ENCODE peak calls at places on chromosomes 4 and X, in seven cellular contexts. T is esophagus squamous epithelium; M is fibroblast of lung; C is adipocyte; Y is CD4-positive, alpha-beta memory T cell; P is GM23248; R is cardiac muscle cell. H is an unnamed sample. For H3K4me1, the result is how much of the 10 kb centered on the place peaks cover.

GRCh38 chrX:37825225-37825842 is 22.0 kb downstream of the DYNLT3 start:
- DNase-seq in M (no peak), P (peak), Y (peak), C (peak), R (peak), T (no peak), H (no peak)

GRCh38 chrX:25207803-25208202 is 192.0 kb upstream of the ARX start:
- DNase-seq in Y (no peak), P (no peak), R (no peak), C (no peak), M (no peak), T (no peak), H (no peak)

GRCh38 chr4:151530783-151531182 is 121.8 kb downstream of the FHIP1A start:
- DNase-seq in M (no peak), Y (no peak), R (peak), C (no peak), P (peak), T (no peak), H (no peak)

GRCh38 chr4:52907510-52907909 is 45.4 kb downstream of the RASL11B start:
- DNase-seq in R (no peak), P (no peak), T (no peak), C (no peak), M (no peak), Y (no peak), H (no peak)

GRCh38 chrX:78029663-78030062 is 60.2 kb upstream of the PGAM4 start:
- DNase-seq in R (peak), T (no peak), Y (no peak), M (peak), P (peak), C (peak), H (no peak)

GRCh38 chr4:44848466-44848865 is 122.1 kb upstream of the GNPDA2 start:
- DNase-seq in C (no peak), T (no peak), P (no peak), R (no peak), M (no peak), Y (no peak), H (no peak)

GRCh38 chr4:34170941-34171340 is 2073.4 kb downstream of the ARAP2 start:
- DNase-seq in P (peak), Y (no peak), R (peak), C (no peak), T (no peak), M (peak), H (no peak)

GRCh38 chr4:337932-338758 is 531 bp downstream of the ZNF141 start:
- DNase-seq in M (peak), C (peak), T (no peak), Y (peak), R (peak), P (peak), H (no peak)

GRCh38 chr4:146478009-146478408 is 43.7 kb downstream of the SLC10A7 start:
- DNase-seq in M (no peak), R (no peak), C (no peak), T (no peak), P (no peak), Y (no peak), H (no peak)

GRCh38 chrX:18973527-18974192 is 10.3 kb downstream of the PHKA2 start:
- DNase-seq in R (peak), P (no peak), M (no peak), C (no peak), Y (no peak), T (no peak), H (no peak)

GRCh38 chr4:21710212-21710843 is 238.2 kb downstream of the KCNIP4 start:
- DNase-seq in C (peak), P (no peak), M (no peak), R (no peak), Y (no peak), T (no peak), H (no peak)

GRCh38 chrX:73262991-73263390 is 48.3 kb upstream of the NAP1L2 start:
- DNase-seq in T (no peak), Y (peak), C (peak), P (peak), M (peak), R (no peak), H (no peak)

GRCh38 chr4:121927948-121928347 is 23.9 kb downstream of the TRPC3 start:
- DNase-seq in C (no peak), P (no peak), Y (no peak), R (no peak), T (no peak), M (no peak), H (no peak)

GRCh38 chr4:154686838-154687237 is 57.0 kb upstream of the LRAT start:
- DNase-seq in T (no peak), M (peak), C (peak), Y (no peak), R (no peak), P (peak), H (no peak)

GRCh38 chr4:85543832-85544231 is 68.9 kb downstream of the ARHGAP24 start:
- DNase-seq in C (peak), R (peak), M (peak), P (peak), Y (no peak), T (no peak), H (no peak)

GRCh38 chrX:77009691-77010090 is 437.5 kb upstream of the FGF16 start:
- DNase-seq in Y (no peak), M (peak), R (no peak), C (no peak), P (peak), T (no peak), H (no peak)

GRCh38 chr4:24557036-24558022 is 27.0 kb downstream of the DHX15 start:
- DNase-seq in Y (no peak), C (peak), M (peak), R (peak), P (peak), T (no peak), H (no peak)

GRCh38 chr4:138540056-138540800 is 298.1 kb upstream of the SLC7A11 start:
- DNase-seq in R (no peak), C (peak), M (peak), Y (no peak), T (no peak), P (peak), H (no peak)

GRCh38 chr4:80393246-80393969 is 57.9 kb downstream of the CFAP299 start:
- DNase-seq in M (peak), C (peak), P (peak), T (no peak), Y (no peak), R (peak), H (no peak)

GRCh38 chr4:112633477-112634235 is 3.1 kb downstream of the ZGRF1 start:
- DNase-seq in P (peak), T (no peak), M (peak), C (peak), Y (peak), R (peak), H (no peak)

GRCh38 chr4:115187136-115187535 is 73.7 kb upstream of the NDST4 start:
- DNase-seq in C (peak), M (peak), Y (no peak), T (no peak), R (no peak), P (peak), H (no peak)

GRCh38 chrX:18377802-18378201 is 23.3 kb upstream of the SCML2 start:
- DNase-seq in Y (peak), T (no peak), C (peak), M (no peak), P (peak), R (peak), H (no peak)

GRCh38 chrX:18353931-18354368 is 538 bp downstream of the SCML2 start:
- DNase-seq in Y (no peak), M (no peak), T (no peak), C (peak), R (no peak), P (peak), H (no peak)

GRCh38 chr4:71537551-71538065 is 198.8 kb downstream of the SLC4A4 start:
- DNase-seq in M (peak), Y (no peak), P (no peak), R (peak), C (no peak), T (no peak), H (no peak)

GRCh38 chr4:40916218-40916555 is 166.4 kb downstream of the NSUN7 start:
- DNase-seq in T (no peak), R (peak), Y (no peak), C (peak), P (peak), M (peak), H (no peak)

DNA sequence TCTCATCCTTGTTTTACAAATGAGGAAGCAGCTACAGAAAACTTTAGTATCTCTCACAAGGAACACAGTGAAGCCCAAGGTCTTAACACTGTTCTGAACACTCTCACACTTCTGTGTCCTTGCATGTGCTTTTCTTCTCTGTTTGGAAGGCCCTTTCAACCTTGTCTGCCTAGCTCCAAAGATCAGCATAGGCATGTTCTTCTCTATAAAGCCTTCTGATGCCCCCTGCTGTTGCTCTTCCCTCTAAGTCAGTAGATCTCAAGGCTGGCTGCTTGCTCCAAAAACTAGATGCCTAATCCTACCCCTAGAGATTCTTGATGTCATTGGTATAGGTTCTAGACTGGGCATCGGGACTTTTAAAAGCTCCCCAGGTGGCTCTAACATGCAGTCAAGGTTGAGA is 5.9 kb downstream of the APOO start:
- DNase-seq in R (peak), C (peak), M (peak), Y (peak), T (peak), P (peak), H (no peak)
- H3K4me1 ChIP-seq in R (under half), C (under half), M (under half), Y (under half), T (under half), P (half or more), H (under half)

GRCh38 chr4:86957214-86957613 is 22.4 kb downstream of the AFF1 start:
- DNase-seq in M (peak), T (no peak), R (peak), P (peak), Y (no peak), C (peak), H (no peak)

GRCh38 chr4:86960557-86960959 is 25.7 kb downstream of the AFF1 start:
- DNase-seq in T (no peak), M (peak), P (peak), Y (no peak), R (peak), C (peak), H (no peak)

GRCh38 chr4:86961605-86962295 is 26.9 kb downstream of the AFF1 start:
- DNase-seq in P (peak), Y (no peak), T (no peak), M (peak), R (peak), C (no peak), H (no peak)

GRCh38 chr4:86961103-86961502 is 26.3 kb downstream of the AFF1 start:
- DNase-seq in P (no peak), R (no peak), T (no peak), Y (no peak), C (no peak), M (no peak), H (no peak)

DNA sequence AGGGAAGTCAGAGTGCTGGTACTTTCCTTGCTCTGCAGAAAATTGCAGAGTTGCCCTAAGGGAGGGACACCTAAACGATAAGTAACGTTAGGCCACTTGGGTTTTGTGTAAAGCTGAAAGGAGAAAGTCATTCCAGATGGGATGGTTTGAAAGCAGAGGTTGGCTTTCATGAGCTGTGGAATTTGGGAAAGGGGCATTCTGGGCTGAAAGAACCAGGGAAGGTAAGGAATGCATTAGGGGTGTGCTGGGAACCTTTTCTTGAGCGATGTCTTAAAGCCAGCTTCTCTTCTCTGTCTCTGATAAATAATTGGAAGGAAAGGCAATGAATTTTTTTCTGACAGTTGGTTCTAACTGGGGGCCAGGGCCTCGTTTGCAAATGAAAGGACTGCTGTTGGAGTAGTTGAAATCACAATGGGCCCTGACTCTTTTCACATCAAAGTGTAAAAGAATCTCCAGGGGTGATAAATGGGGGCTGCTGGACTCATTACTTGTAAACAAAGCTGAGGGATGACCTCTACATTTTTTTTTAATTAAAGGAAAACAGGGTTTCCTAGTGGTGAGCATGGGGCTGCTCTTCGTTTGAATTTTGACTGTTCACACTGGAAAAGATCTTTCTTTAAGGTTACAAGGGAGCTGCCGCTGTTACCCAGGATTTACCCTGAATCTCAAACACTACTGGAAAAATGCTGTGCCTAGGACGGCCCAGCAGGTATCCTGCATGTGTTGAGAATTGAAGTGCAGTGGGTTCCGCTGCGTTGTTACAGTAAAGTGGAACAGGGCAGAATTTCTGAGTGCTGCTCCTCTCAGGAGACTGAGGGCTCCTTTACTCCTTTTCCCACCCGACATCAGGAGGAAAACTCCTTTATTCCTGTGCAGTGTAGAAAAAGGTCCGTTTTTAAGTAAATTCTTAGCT is 25.0 kb downstream of the AFF1 start:
- DNase-seq in M (no peak), C (no peak), T (no peak), Y (no peak), R (no peak), P (no peak), H (no peak)
- H3K4me1 ChIP-seq in M (under half), C (under half), T (under half), Y (under half), R (under half), P (under half), H (under half)

GRCh38 chrX:9327747-9328145 is 137.1 kb upstream of the TBL1X start:
- DNase-seq in P (peak), Y (no peak), M (peak), C (peak), T (no peak), R (peak), H (no peak)

GRCh38 chrX:9329056-9329455 is 135.8 kb upstream of the TBL1X start:
- DNase-seq in C (no peak), Y (no peak), P (no peak), R (no peak), M (no peak), T (no peak), H (no peak)

GRCh38 chrX:9326369-9326768 is 138.5 kb upstream of the TBL1X start:
- DNase-seq in Y (no peak), C (peak), T (no peak), P (no peak), R (no peak), M (no peak), H (no peak)

GRCh38 chrX:9324676-9325075 is 140.2 kb upstream of the TBL1X start:
- DNase-seq in C (no peak), R (no peak), P (no peak), T (no peak), Y (no peak), M (no peak), H (no peak)

DNA sequence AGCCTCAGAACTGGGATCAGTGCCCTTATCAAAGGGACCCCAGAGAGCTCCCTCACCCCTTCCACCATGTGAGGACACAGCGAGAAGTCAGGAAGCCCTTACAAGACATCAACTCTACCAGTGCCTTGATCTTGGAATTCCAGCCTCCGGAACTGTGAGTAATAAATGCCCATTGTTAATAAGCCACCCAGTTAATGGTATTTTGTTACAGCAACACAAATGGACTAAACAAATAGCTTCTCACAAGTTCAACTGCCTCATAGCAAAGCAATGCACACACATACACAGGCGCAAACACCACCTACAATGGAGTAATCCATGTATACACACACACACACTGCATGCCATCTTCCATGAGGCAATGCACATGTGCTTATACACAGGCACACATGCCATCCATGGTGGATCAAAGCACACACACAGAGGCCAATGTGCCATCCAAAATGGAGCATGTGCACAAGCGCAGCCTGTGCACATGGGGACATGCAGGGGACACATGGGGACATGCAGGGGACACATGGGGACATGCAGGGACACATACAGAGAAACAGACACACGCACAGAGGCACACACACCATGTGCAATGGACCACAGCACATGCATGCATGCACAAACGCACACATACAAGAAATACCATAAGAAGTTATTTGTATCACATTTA is 137.6 kb upstream of the TBL1X start:
- DNase-seq in Y (no peak), T (no peak), C (no peak), M (no peak), P (no peak), R (no peak), H (no peak)
- H3K4me1 ChIP-seq in Y (under half), T (under half), C (under half), M (under half), P (under half), R (under half), H (under half)

GRCh38 chr4:7812191-7812860 is 127.3 kb downstream of the AFAP1 start:
- DNase-seq in Y (no peak), M (peak), R (no peak), T (no peak), P (no peak), C (no peak), H (no peak)

GRCh38 chr4:7812921-7813320 is 126.7 kb downstream of the AFAP1 start:
- DNase-seq in T (no peak), P (no peak), C (no peak), R (no peak), M (no peak), Y (no peak), H (no peak)

GRCh38 chr4:7811536-7812190 is 128.0 kb downstream of the AFAP1 start:
- DNase-seq in P (peak), Y (no peak), C (peak), M (peak), T (no peak), R (peak), H (peak)

GRCh38 chr4:7808752-7809151 is 130.9 kb downstream of the AFAP1 start:
- DNase-seq in C (peak), M (peak), Y (no peak), P (peak), T (no peak), R (peak), H (peak)

DNA sequence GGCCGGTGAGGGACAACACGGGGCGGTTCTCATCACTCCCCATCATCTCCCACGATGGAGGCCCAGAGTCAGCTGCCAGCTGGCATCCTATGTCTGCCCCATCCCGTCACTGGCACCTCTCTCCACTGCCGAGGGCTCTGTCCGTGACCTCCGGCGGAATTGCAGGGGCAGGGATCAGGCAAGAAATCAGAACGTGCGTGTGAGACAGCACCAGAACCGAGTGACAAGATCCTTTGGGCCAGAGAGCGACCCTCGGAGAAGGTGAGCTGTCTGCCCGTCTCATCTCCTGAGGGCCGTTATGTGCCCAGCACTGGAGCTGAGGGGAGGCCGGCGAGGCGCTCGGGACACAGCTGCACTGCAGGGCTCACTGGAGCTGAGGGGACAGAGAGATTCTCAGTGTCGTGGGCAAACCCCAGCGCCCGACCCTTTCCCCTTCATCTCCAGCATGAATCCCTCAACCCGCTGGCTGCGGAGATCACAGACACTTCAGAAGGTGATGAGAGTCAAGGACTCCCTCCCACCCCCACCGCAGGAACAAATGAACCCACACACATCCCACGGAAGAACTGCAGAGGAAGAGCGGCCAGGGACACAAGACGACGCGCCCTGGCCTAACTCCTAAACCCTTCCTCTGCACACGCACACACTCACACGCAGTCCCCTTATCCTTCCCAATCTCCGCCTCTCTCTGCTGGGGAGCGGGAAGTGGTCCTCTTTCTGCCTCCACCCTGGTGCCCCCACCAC is 128.7 kb downstream of the AFAP1 start:
- DNase-seq in Y (no peak), M (no peak), P (no peak), C (no peak), R (no peak), T (no peak), H (no peak)
- H3K4me1 ChIP-seq in Y (under half), M (under half), P (under half), C (half or more), R (under half), T (under half), H (half or more)

GRCh38 chr4:2859514-2859913 is 15.9 kb downstream of the ADD1 start:
- DNase-seq in P (no peak), Y (no peak), M (no peak), T (no peak), C (no peak), R (no peak), H (no peak)
- H3K4me1 ChIP-seq in P (under half), Y (half or more), M (under half), T (under half), C (half or more), R (half or more), H (half or more)

GRCh38 chr4:128158894-128159293 is 97.8 kb downstream of the LARP1B start:
- DNase-seq in P (no peak), R (no peak), Y (no peak), M (no peak), C (no peak), T (no peak), H (no peak)
- H3K4me1 ChIP-seq in P (under half), R (under half), Y (under half), M (under half), C (under half), T (under half), H (under half)

GRCh38 chrX:31527455-31528126 is 455.8 kb upstream of the FTHL17 start:
- DNase-seq in Y (no peak), T (no peak), M (no peak), R (no peak), C (no peak), P (no peak), H (no peak)
- H3K4me1 ChIP-seq in Y (under half), T (under half), M (under half), R (under half), C (under half), P (under half), H (under half)

GRCh38 chr4:184991860-184992259 is 26.4 kb upstream of the HELT start:
- DNase-seq in P (no peak), R (no peak), M (no peak), C (no peak), T (no peak), Y (no peak), H (no peak)
- H3K4me1 ChIP-seq in P (under half), R (under half), M (under half), C (under half), T (under half), Y (under half), H (under half)